ENCODE peak calls at places on chromosomes 12 and 14, in six cellular contexts. J, S, L, R, W and K are unnamed samples.

GRCh38 chr12:119938049-119938667 is 50.9 kb upstream of the BICDL1 start:
- DNase-seq in W (peak), R (peak), L (peak), S (peak), J (peak), K (peak)

GRCh38 chr12:38144049-38144448 is 172.5 kb upstream of the ALG10B start:
- DNase-seq in S (no peak), R (no peak), W (no peak), J (no peak), L (no peak), K (no peak)

GRCh38 chr14:64774272-64774671 is 70.0 kb downstream of the PLEKHG3 start:
- DNase-seq in S (no peak), L (no peak), J (no peak), R (no peak), W (no peak), K (no peak)

GRCh38 chr14:92945959-92946846 is 23.3 kb downstream of the CHGA start:
- DNase-seq in R (peak), J (peak), S (no peak), L (no peak), W (peak), K (no peak)

GRCh38 chr14:89262041-89262440 is 155.0 kb downstream of the FOXN3 start:
- DNase-seq in R (no peak), J (no peak), W (no peak), S (no peak), L (no peak), K (no peak)

GRCh38 chr12:124175731-124176130 is 119.2 kb upstream of the RFLNA start:
- DNase-seq in J (no peak), W (no peak), S (no peak), R (no peak), L (no peak), K (no peak)

GRCh38 chr12:19129486-19130223 is at the start of gene PLEKHA5:
- DNase-seq in J (peak), R (peak), S (peak), L (peak), W (peak), K (peak)

GRCh38 chr12:89156862-89157262 is 195.4 kb downstream of the DUSP6 start:
- DNase-seq in R (peak), W (no peak), S (peak), L (no peak), J (no peak), K (no peak)

GRCh38 chr12:117861691-117862090 is 107.1 kb downstream of the KSR2 start:
- DNase-seq in J (no peak), L (no peak), R (no peak), W (no peak), S (no peak), K (no peak)

DNA sequence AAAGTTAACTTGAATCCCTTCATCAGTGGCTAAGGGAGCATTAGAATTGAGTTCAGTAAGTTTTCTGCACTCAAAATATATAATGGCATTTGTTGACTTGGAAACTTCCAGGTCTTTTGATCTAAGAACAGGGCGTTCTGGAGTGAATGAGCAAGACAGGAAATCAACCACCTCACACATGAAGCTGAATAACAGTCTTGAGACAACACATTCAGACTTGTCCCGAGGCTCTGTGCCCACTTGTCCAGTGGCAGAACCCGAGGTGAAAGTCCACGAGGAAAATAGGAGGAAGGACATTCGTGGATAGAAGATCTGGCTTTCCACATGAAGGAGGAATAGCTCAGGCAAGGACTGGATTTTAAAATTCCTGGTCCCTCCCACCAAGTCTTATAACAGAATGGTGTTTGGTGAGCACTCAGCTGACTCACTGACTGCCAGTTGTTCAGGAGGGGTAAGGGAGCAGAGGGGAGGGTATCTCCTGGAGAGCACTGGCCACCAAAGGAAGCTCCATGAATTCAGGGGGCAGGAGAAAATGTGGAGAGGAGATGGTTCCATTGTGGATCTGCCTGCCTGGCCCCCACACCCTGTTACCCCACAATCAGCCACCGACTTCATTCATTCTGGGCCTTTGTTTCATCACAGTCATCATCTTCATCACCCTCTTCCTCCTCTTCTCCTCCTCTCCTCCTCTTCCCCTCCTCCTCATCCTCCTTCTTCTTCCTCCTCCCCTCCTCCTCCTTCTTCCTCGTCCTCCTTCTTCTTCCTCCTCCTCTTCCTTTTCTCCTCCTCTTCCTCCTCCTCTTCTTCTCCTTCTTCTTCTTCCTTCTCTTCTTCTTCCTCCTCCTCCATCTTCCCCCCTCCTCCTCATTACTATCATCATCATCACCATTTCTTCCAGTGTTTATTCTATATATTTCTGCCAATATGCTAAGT is 620.1 kb downstream of the MED13L start:
- DNase-seq in W (no peak), R (no peak), L (no peak), S (no peak), J (peak), K (no peak)
- TF ChIP-seq CTCF in W (no peak), R (no peak), L (no peak), S (no peak), J (no peak), K (no peak)

GRCh38 chr12:30828686-30829085 is 73.9 kb upstream of the CAPRIN2 start:
- DNase-seq in R (no peak), J (no peak), S (no peak), W (no peak), L (no peak), K (no peak)

GRCh38 chr12:30825341-30825740 is 70.6 kb upstream of the CAPRIN2 start:
- DNase-seq in S (no peak), W (no peak), J (no peak), L (no peak), R (no peak), K (no peak)

GRCh38 chr12:30826276-30826675 is 71.5 kb upstream of the CAPRIN2 start:
- DNase-seq in R (no peak), J (no peak), S (no peak), L (no peak), W (no peak), K (no peak)

GRCh38 chr12:30829876-30830275 is 75.1 kb upstream of the CAPRIN2 start:
- DNase-seq in L (no peak), R (no peak), J (no peak), S (no peak), W (no peak), K (no peak)

DNA sequence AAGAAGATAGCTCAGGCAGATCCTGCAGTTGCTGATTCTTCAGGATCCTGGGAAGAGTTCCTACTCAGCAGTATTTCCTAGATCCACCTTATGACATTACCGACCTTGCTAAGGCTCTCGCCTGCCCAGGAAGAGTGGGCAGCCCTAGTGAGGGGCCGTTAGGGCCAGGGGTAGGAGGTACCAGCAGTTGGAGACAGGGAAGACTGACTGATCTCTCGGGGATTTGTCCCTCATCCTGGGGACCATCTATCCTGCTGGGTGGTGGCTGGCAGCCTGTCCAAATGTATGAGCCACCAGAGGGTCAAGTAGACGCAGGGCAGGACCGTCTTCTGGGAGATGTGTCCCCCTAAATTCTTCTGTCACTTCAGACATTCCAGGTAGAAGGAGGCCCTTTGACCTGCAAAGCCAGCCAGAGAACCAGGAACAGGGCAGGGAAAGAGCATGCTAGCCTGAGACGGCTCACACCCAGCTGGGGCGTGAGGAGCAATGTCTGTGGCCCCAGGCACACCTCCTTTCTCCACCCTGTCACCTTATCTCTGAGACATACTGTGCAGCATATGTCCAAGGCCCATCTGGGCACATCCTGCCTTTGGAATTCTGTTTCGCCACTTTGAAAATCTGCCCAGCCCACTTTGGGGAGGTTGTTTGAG is 72.8 kb upstream of the CAPRIN2 start:
- DNase-seq in R (no peak), L (no peak), W (no peak), S (no peak), J (no peak), K (no peak)
- TF ChIP-seq CTCF in R (no peak), L (no peak), W (no peak), S (no peak), J (no peak), K (no peak)

GRCh38 chr14:21103165-21103709 is 2.4 kb downstream of the TMEM253 start:
- DNase-seq in R (no peak), W (no peak), J (no peak), S (no peak), L (peak), K (no peak)
- TF ChIP-seq CTCF in R (no peak), W (no peak), J (no peak), S (no peak), L (no peak), K (no peak)

DNA sequence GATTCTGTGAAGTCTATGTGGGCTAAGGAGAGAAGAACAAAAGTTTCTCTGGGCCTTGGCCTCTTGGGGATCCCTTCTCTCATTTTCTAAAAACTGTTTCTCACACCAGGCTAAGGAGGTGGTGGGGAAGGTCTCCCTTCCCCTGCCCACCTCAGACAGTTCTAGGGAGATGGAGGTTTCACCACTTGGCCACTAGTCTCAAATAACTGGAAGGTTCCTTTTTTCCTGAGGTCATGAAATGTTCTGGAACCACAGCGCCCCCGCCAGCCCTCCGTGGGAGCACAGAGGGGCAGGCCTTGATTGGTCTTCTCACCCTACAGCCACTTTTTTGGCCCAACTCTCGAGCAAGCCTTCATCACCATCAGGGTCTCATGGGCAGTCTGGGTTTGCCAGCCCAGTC is 12.6 kb downstream of the C12orf43 start:
- DNase-seq in W (no peak), R (no peak), S (no peak), J (no peak), L (peak), K (no peak)
- TF ChIP-seq CTCF in W (no peak), R (no peak), S (peak), J (no peak), L (peak), K (no peak)

DNA sequence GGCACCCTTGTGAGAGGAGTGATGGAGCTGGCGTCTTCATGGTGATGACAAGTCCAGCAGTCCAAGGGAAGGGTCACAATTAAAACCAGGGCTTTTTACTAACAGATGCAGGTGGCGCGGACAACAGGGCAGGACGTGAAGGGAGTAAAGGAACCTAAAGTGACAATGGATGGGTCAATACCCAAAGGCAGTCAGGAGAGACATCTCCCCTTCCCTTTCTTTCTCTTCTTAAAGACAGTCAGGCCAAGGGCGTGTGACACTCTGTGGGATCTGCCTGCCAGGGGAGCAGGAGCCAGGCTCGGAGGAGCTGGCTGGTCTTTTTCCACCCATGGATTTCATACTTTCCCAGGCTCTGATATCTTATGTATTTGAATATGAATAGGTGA is 62.0 kb downstream of the FBXL14 start:
- DNase-seq in R (no peak), J (no peak), S (no peak), L (no peak), W (no peak), K (no peak)
- TF ChIP-seq CTCF in R (no peak), J (no peak), S (no peak), L (no peak), W (no peak), K (no peak)

GRCh38 chr14:71314717-71315116 is 407.5 kb downstream of the PCNX1 start:
- DNase-seq in J (no peak), R (no peak), L (peak), W (no peak), S (no peak), K (no peak)
- TF ChIP-seq CTCF in J (no peak), R (no peak), L (peak), W (no peak), S (no peak), K (no peak)

GRCh38 chr12:6722863-6723262 is 983 bp upstream of the COPS7A start:
- DNase-seq in R (no peak), J (no peak), L (no peak), S (no peak), W (no peak), K (no peak)

GRCh38 chr12:6729186-6729585 is 5.3 kb downstream of the COPS7A start:
- DNase-seq in R (no peak), S (no peak), J (no peak), L (no peak), W (no peak), K (no peak)

GRCh38 chr12:6724409-6724797 is 557 bp downstream of the COPS7A start:
- DNase-seq in W (no peak), S (no peak), L (peak), J (no peak), R (no peak), K (peak)

GRCh38 chr12:6725350-6725749 is 1.5 kb downstream of the COPS7A start:
- DNase-seq in W (no peak), R (no peak), S (no peak), J (no peak), L (no peak), K (no peak)

DNA sequence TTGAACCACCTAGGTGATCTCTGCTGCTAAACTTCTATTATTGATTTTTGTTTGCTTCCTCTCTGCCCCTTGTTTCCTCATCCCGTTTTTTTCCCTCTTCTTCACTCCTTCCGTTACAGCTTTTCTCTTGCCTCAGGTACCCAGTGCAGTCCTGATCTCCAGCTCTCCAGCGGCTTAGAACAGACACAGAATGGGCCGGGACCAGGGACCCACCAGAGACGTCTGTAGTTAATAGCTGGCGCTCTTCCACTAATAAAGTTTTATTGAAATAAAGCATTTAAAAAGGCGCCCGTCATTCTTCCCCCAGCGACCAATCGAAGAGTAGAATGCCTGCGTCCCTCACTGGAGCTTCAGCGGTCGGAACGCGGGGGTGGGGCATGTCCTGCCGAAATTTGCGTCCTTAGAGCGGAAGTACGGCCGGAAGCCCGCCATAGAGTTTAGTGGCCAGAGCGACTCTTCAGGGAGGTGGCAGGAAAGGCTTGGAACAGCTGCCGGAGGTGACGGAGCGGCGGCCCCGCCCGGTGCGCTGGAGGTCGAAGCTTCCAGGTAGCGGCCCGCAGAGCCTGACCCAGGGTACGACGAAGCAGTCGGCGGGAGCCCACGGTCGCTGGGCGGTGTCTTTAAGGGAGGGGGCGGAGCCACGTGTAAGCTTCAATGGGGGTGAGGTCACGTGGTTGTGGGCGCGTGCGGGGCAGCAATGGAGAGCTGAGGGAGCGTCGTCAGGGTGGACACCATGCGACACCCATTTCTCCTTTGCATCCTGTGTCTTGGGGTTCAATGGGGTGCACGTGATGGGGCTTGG is at the start of gene COPS7A:
- DNase-seq in R (peak), W (peak), S (peak), J (peak), L (peak), K (peak)
- TF ChIP-seq CTCF in R (no peak), W (no peak), S (peak), J (no peak), L (peak), K (no peak)

GRCh38 chr12:14239350-14239934 is 126.0 kb upstream of the ATF7IP start:
- DNase-seq in L (peak), W (peak), J (no peak), R (peak), S (no peak), K (peak)
- TF ChIP-seq CTCF in L (peak), W (no peak), J (no peak), R (peak), S (peak), K (no peak)